ENCODE peak calls at places on chromosomes 4 and X, in eight cellular contexts. One of them, this sample, is unnamed.

GRCh38 chrX:134603806-134604700 is 54.2 kb downstream of the PLAC1 start:
- DNase-seq in psoas muscle: peak; percentile 33
- DNase-seq in ACHN: peak; percentile 43
- DNase-seq in GM23248: peak; percentile 85
- DNase-seq in AG08396: peak; percentile 76
- DNase-seq in WTC11: no peak
- DNase-seq in tibial nerve: no peak
- DNase-seq in stimulated activated CD8-positive, alpha-beta memory T cell treated with anti-CD3 and anti-CD28 coated beads, Interleukin-7, amount 100 ng/mL, for 24 hours: no peak
- DNase-seq in this sample: no peak

GRCh38 chr4:102527695-102528094 is 26.5 kb downstream of the NFKB1 start:
- DNase-seq in WTC11: no peak
- DNase-seq in psoas muscle: no peak
- DNase-seq in stimulated activated CD8-positive, alpha-beta memory T cell treated with anti-CD3 and anti-CD28 coated beads, Interleukin-7, amount 100 ng/mL, for 24 hours: no peak
- DNase-seq in AG08396: no peak
- DNase-seq in ACHN: no peak
- DNase-seq in tibial nerve: no peak
- DNase-seq in GM23248: no peak
- DNase-seq in this sample: no peak

GRCh38 chrX:72255445-72255844 is 16.6 kb upstream of the ERCC6L start:
- DNase-seq in psoas muscle: no peak
- DNase-seq in ACHN: no peak
- DNase-seq in stimulated activated CD8-positive, alpha-beta memory T cell treated with anti-CD3 and anti-CD28 coated beads, Interleukin-7, amount 100 ng/mL, for 24 hours: no peak
- DNase-seq in AG08396: no peak
- DNase-seq in WTC11: peak; percentile 40
- DNase-seq in tibial nerve: no peak
- DNase-seq in GM23248: no peak
- DNase-seq in this sample: no peak

GRCh38 chrX:119573840-119574393 is 446 bp upstream of the UBE2A start:
- DNase-seq in psoas muscle: peak; percentile 23
- DNase-seq in GM23248: peak; percentile 57
- DNase-seq in tibial nerve: no peak
- DNase-seq in WTC11: no peak
- DNase-seq in stimulated activated CD8-positive, alpha-beta memory T cell treated with anti-CD3 and anti-CD28 coated beads, Interleukin-7, amount 100 ng/mL, for 24 hours: no peak
- DNase-seq in AG08396: peak; percentile 56
- DNase-seq in ACHN: peak; percentile 52
- DNase-seq in this sample: peak; percentile 61

GRCh38 chrX:9471571-9471985 is 6.7 kb downstream of the TBL1X start:
- DNase-seq in GM23248: no peak
- DNase-seq in tibial nerve: no peak
- DNase-seq in psoas muscle: no peak
- DNase-seq in ACHN: no peak
- DNase-seq in WTC11: no peak
- DNase-seq in AG08396: no peak
- DNase-seq in stimulated activated CD8-positive, alpha-beta memory T cell treated with anti-CD3 and anti-CD28 coated beads, Interleukin-7, amount 100 ng/mL, for 24 hours: no peak
- DNase-seq in this sample: no peak

GRCh38 chrX:67693928-67694327 is 150.1 kb downstream of the AR start:
- DNase-seq in tibial nerve: no peak
- DNase-seq in ACHN: no peak
- DNase-seq in stimulated activated CD8-positive, alpha-beta memory T cell treated with anti-CD3 and anti-CD28 coated beads, Interleukin-7, amount 100 ng/mL, for 24 hours: no peak
- DNase-seq in AG08396: no peak
- DNase-seq in GM23248: peak; percentile 69
- DNase-seq in psoas muscle: no peak
- DNase-seq in WTC11: no peak
- DNase-seq in this sample: no peak

GRCh38 chr4:77473509-77473908 is 132.1 kb upstream of the CXCL13 start:
- DNase-seq in GM23248: peak; percentile 25
- DNase-seq in stimulated activated CD8-positive, alpha-beta memory T cell treated with anti-CD3 and anti-CD28 coated beads, Interleukin-7, amount 100 ng/mL, for 24 hours: no peak
- DNase-seq in ACHN: peak; percentile 9
- DNase-seq in psoas muscle: no peak
- DNase-seq in tibial nerve: no peak
- DNase-seq in WTC11: peak; percentile 16
- DNase-seq in AG08396: no peak
- DNase-seq in this sample: no peak

GRCh38 chr4:158162637-158163036 is 10.2 kb downstream of the GASK1B start:
- DNase-seq in GM23248: peak; percentile 24
- DNase-seq in psoas muscle: no peak
- DNase-seq in AG08396: no peak
- DNase-seq in WTC11: no peak
- DNase-seq in stimulated activated CD8-positive, alpha-beta memory T cell treated with anti-CD3 and anti-CD28 coated beads, Interleukin-7, amount 100 ng/mL, for 24 hours: no peak
- DNase-seq in tibial nerve: no peak
- DNase-seq in ACHN: peak; percentile 53
- DNase-seq in this sample: no peak

GRCh38 chr4:102139132-102139573 is 206.1 kb downstream of the SLC39A8 start:
- DNase-seq in ACHN: no peak
- DNase-seq in stimulated activated CD8-positive, alpha-beta memory T cell treated with anti-CD3 and anti-CD28 coated beads, Interleukin-7, amount 100 ng/mL, for 24 hours: no peak
- DNase-seq in WTC11: no peak
- DNase-seq in psoas muscle: no peak
- DNase-seq in AG08396: no peak
- DNase-seq in GM23248: peak; percentile 47
- DNase-seq in tibial nerve: no peak
- DNase-seq in this sample: no peak

GRCh38 chr4:18536420-18536819 is 514.9 kb upstream of the LCORL start:
- DNase-seq in AG08396: no peak
- DNase-seq in ACHN: no peak
- DNase-seq in psoas muscle: no peak
- DNase-seq in WTC11: peak; percentile 15
- DNase-seq in tibial nerve: no peak
- DNase-seq in stimulated activated CD8-positive, alpha-beta memory T cell treated with anti-CD3 and anti-CD28 coated beads, Interleukin-7, amount 100 ng/mL, for 24 hours: no peak
- DNase-seq in GM23248: no peak
- DNase-seq in this sample: no peak

GRCh38 chr4:183610613-183611012 is 48.4 kb downstream of the RWDD4 start:
- DNase-seq in WTC11: no peak
- DNase-seq in tibial nerve: no peak
- DNase-seq in psoas muscle: no peak
- DNase-seq in ACHN: no peak
- DNase-seq in stimulated activated CD8-positive, alpha-beta memory T cell treated with anti-CD3 and anti-CD28 coated beads, Interleukin-7, amount 100 ng/mL, for 24 hours: no peak
- DNase-seq in AG08396: peak; percentile 22
- DNase-seq in GM23248: peak; percentile 15
- DNase-seq in this sample: no peak

GRCh38 chr4:53267026-53267425 is 98.8 kb downstream of the SCFD2 start:
- DNase-seq in WTC11: no peak
- DNase-seq in tibial nerve: no peak
- DNase-seq in GM23248: no peak
- DNase-seq in AG08396: peak; percentile 16
- DNase-seq in stimulated activated CD8-positive, alpha-beta memory T cell treated with anti-CD3 and anti-CD28 coated beads, Interleukin-7, amount 100 ng/mL, for 24 hours: no peak
- DNase-seq in ACHN: no peak
- DNase-seq in psoas muscle: no peak
- DNase-seq in this sample: no peak

GRCh38 chr4:171847751-171848150 is 34.5 kb downstream of the GALNTL6 start:
- DNase-seq in AG08396: no peak
- DNase-seq in ACHN: no peak
- DNase-seq in stimulated activated CD8-positive, alpha-beta memory T cell treated with anti-CD3 and anti-CD28 coated beads, Interleukin-7, amount 100 ng/mL, for 24 hours: no peak
- DNase-seq in psoas muscle: no peak
- DNase-seq in tibial nerve: no peak
- DNase-seq in GM23248: peak; percentile 23
- DNase-seq in WTC11: no peak
- DNase-seq in this sample: no peak

GRCh38 chr4:20954541-20954940 is 254.3 kb downstream of the PACRGL start:
- DNase-seq in stimulated activated CD8-positive, alpha-beta memory T cell treated with anti-CD3 and anti-CD28 coated beads, Interleukin-7, amount 100 ng/mL, for 24 hours: no peak
- DNase-seq in GM23248: peak; percentile 5
- DNase-seq in ACHN: no peak
- DNase-seq in psoas muscle: no peak
- DNase-seq in tibial nerve: no peak
- DNase-seq in WTC11: no peak
- DNase-seq in AG08396: no peak
- DNase-seq in this sample: no peak

GRCh38 chr4:2790583-2791517 is 2.0 kb upstream of the SH3BP2 start:
- DNase-seq in stimulated activated CD8-positive, alpha-beta memory T cell treated with anti-CD3 and anti-CD28 coated beads, Interleukin-7, amount 100 ng/mL, for 24 hours: no peak
- DNase-seq in tibial nerve: peak; percentile 9
- DNase-seq in GM23248: no peak
- DNase-seq in psoas muscle: peak; percentile 13
- DNase-seq in ACHN: no peak
- DNase-seq in WTC11: peak; percentile 13
- DNase-seq in AG08396: no peak
- DNase-seq in this sample: peak; percentile 66

GRCh38 chrX:134604701-134605271 is 53.5 kb downstream of the PLAC1 start:
- DNase-seq in stimulated activated CD8-positive, alpha-beta memory T cell treated with anti-CD3 and anti-CD28 coated beads, Interleukin-7, amount 100 ng/mL, for 24 hours: no peak
- DNase-seq in WTC11: no peak
- DNase-seq in psoas muscle: no peak
- DNase-seq in ACHN: no peak
- DNase-seq in AG08396: no peak
- DNase-seq in GM23248: peak; percentile 51
- DNase-seq in tibial nerve: no peak
- DNase-seq in this sample: no peak

GRCh38 chr4:108117473-108118182 is 51.1 kb downstream of the LEF1 start:
- DNase-seq in WTC11: peak; percentile 67
- DNase-seq in AG08396: no peak
- DNase-seq in tibial nerve: no peak
- DNase-seq in GM23248: no peak
- DNase-seq in stimulated activated CD8-positive, alpha-beta memory T cell treated with anti-CD3 and anti-CD28 coated beads, Interleukin-7, amount 100 ng/mL, for 24 hours: no peak
- DNase-seq in ACHN: no peak
- DNase-seq in psoas muscle: no peak
- DNase-seq in this sample: no peak

GRCh38 chrX:122641826-122642225 is 542.3 kb upstream of the GRIA3 start:
- DNase-seq in psoas muscle: no peak
- DNase-seq in GM23248: peak; percentile 29
- DNase-seq in tibial nerve: no peak
- DNase-seq in AG08396: no peak
- DNase-seq in stimulated activated CD8-positive, alpha-beta memory T cell treated with anti-CD3 and anti-CD28 coated beads, Interleukin-7, amount 100 ng/mL, for 24 hours: no peak
- DNase-seq in WTC11: no peak
- DNase-seq in ACHN: no peak
- DNase-seq in this sample: no peak

GRCh38 chr4:14111730-14112171 is 484.2 kb upstream of the BOD1L1 start:
- DNase-seq in stimulated activated CD8-positive, alpha-beta memory T cell treated with anti-CD3 and anti-CD28 coated beads, Interleukin-7, amount 100 ng/mL, for 24 hours: no peak
- DNase-seq in tibial nerve: no peak
- DNase-seq in GM23248: peak; percentile 89
- DNase-seq in ACHN: no peak
- DNase-seq in WTC11: no peak
- DNase-seq in psoas muscle: no peak
- DNase-seq in AG08396: no peak
- DNase-seq in this sample: no peak

GRCh38 chr4:123325241-123325681 is 71.3 kb upstream of the SPRY1 start:
- DNase-seq in stimulated activated CD8-positive, alpha-beta memory T cell treated with anti-CD3 and anti-CD28 coated beads, Interleukin-7, amount 100 ng/mL, for 24 hours: no peak
- DNase-seq in AG08396: no peak
- DNase-seq in ACHN: no peak
- DNase-seq in psoas muscle: no peak
- DNase-seq in GM23248: no peak
- DNase-seq in WTC11: no peak
- DNase-seq in tibial nerve: no peak
- DNase-seq in this sample: no peak

GRCh38 chr4:30605616-30606015 is 114.6 kb upstream of the PCDH7 start:
- DNase-seq in GM23248: no peak
- DNase-seq in AG08396: no peak
- DNase-seq in tibial nerve: no peak
- DNase-seq in ACHN: no peak
- DNase-seq in psoas muscle: no peak
- DNase-seq in WTC11: no peak
- DNase-seq in stimulated activated CD8-positive, alpha-beta memory T cell treated with anti-CD3 and anti-CD28 coated beads, Interleukin-7, amount 100 ng/mL, for 24 hours: no peak
- DNase-seq in this sample: no peak

GRCh38 chr4:38670939-38671593 is 7.1 kb downstream of the KLF3 start:
- DNase-seq in stimulated activated CD8-positive, alpha-beta memory T cell treated with anti-CD3 and anti-CD28 coated beads, Interleukin-7, amount 100 ng/mL, for 24 hours: no peak
- DNase-seq in ACHN: no peak
- DNase-seq in psoas muscle: no peak
- DNase-seq in AG08396: no peak
- DNase-seq in WTC11: no peak
- DNase-seq in GM23248: peak; percentile 47
- DNase-seq in tibial nerve: no peak
- DNase-seq in this sample: no peak

GRCh38 chr4:40699648-40700047 is 50.1 kb upstream of the NSUN7 start:
- DNase-seq in psoas muscle: no peak
- DNase-seq in WTC11: no peak
- DNase-seq in GM23248: peak; percentile 64
- DNase-seq in tibial nerve: no peak
- DNase-seq in stimulated activated CD8-positive, alpha-beta memory T cell treated with anti-CD3 and anti-CD28 coated beads, Interleukin-7, amount 100 ng/mL, for 24 hours: no peak
- DNase-seq in ACHN: peak; percentile 39
- DNase-seq in AG08396: peak; percentile 22
- DNase-seq in this sample: no peak

GRCh38 chr4:151114986-151115385 is 15.6 kb downstream of the RPS3A start:
- DNase-seq in psoas muscle: no peak
- DNase-seq in WTC11: no peak
- DNase-seq in ACHN: no peak
- DNase-seq in stimulated activated CD8-positive, alpha-beta memory T cell treated with anti-CD3 and anti-CD28 coated beads, Interleukin-7, amount 100 ng/mL, for 24 hours: no peak
- DNase-seq in AG08396: no peak
- DNase-seq in GM23248: peak; percentile 44
- DNase-seq in tibial nerve: no peak
- DNase-seq in this sample: no peak

GRCh38 chr4:134546279-134546678 is 344.7 kb upstream of the PABPC4L start:
- DNase-seq in stimulated activated CD8-positive, alpha-beta memory T cell treated with anti-CD3 and anti-CD28 coated beads, Interleukin-7, amount 100 ng/mL, for 24 hours: no peak
- DNase-seq in WTC11: no peak
- DNase-seq in GM23248: no peak
- DNase-seq in ACHN: no peak
- DNase-seq in AG08396: no peak
- DNase-seq in tibial nerve: no peak
- DNase-seq in psoas muscle: no peak
- DNase-seq in this sample: no peak

GRCh38 chr4:151990201-151990600 is 229.4 kb upstream of the GATB start:
- DNase-seq in WTC11: no peak
- DNase-seq in AG08396: peak; percentile 78
- DNase-seq in stimulated activated CD8-positive, alpha-beta memory T cell treated with anti-CD3 and anti-CD28 coated beads, Interleukin-7, amount 100 ng/mL, for 24 hours: no peak
- DNase-seq in tibial nerve: no peak
- DNase-seq in ACHN: no peak
- DNase-seq in psoas muscle: no peak
- DNase-seq in GM23248: peak; percentile 83
- DNase-seq in this sample: no peak

This sample was measured in sciatic nerve.